ENCODE peak calls at places on chromosomes 6 and 20, in four cellular contexts. One of them, this sample, is unnamed.

GRCh38 chr6:36766649-36766945 is 69.0 kb downstream of the RAB44 start:
- DNase-seq in astrocyte: no peak
- DNase-seq in hepatocyte: no peak
- DNase-seq in K562: no peak
- DNase-seq in this sample: no peak

GRCh38 chr6:75244063-75244575 is 518 bp upstream of the COX7A2 start:
- DNase-seq in hepatocyte: peak; percentile 8
- DNase-seq in K562: no peak
- DNase-seq in astrocyte: no peak
- DNase-seq in this sample: no peak

GRCh38 chr6:11366183-11366933 is 133.9 kb upstream of the NEDD9 start:
- DNase-seq in K562: no peak
- DNase-seq in hepatocyte: no peak
- DNase-seq in astrocyte: no peak
- DNase-seq in this sample: peak; percentile 11

GRCh38 chr6:98579089-98579488 is 255.3 kb upstream of the POU3F2 start:
- DNase-seq in astrocyte: peak; percentile 81
- DNase-seq in hepatocyte: no peak
- DNase-seq in K562: no peak
- DNase-seq in this sample: no peak

GRCh38 chr6:62285612-62286469 is at the start of gene KHDRBS2:
- DNase-seq in astrocyte: no peak
- DNase-seq in hepatocyte: peak; percentile 95
- DNase-seq in K562: no peak
- DNase-seq in this sample: no peak

GRCh38 chr20:50518270-50518721 is 8.1 kb downstream of the PTPN1 start:
- DNase-seq in K562: no peak
- DNase-seq in hepatocyte: no peak
- DNase-seq in astrocyte: peak; percentile 70
- DNase-seq in this sample: no peak

GRCh38 chr20:61752576-61752975 is 313.1 kb downstream of the TAF4 start:
- DNase-seq in hepatocyte: no peak
- DNase-seq in K562: no peak
- DNase-seq in astrocyte: no peak
- DNase-seq in this sample: no peak

GRCh38 chr20:56362833-56363413 is 4.1 kb downstream of the FAM210B start:
- DNase-seq in hepatocyte: no peak
- DNase-seq in K562: peak; percentile 96
- DNase-seq in astrocyte: no peak
- DNase-seq in this sample: peak; percentile 44

GRCh38 chr20:17934141-17934862 is 34.3 kb downstream of the SNX5 start:
- DNase-seq in hepatocyte: no peak
- DNase-seq in astrocyte: peak; percentile 52
- DNase-seq in K562: no peak
- DNase-seq in this sample: no peak

GRCh38 chr6:52261229-52261628 is 16.9 kb upstream of the IL17F start:
- DNase-seq in K562: no peak
- DNase-seq in hepatocyte: peak; percentile 13
- DNase-seq in astrocyte: peak; percentile 47
- DNase-seq in this sample: no peak

GRCh38 chr20:16243470-16243869 is 329.8 kb downstream of the KIF16B start:
- DNase-seq in astrocyte: no peak
- DNase-seq in K562: no peak
- DNase-seq in hepatocyte: no peak
- DNase-seq in this sample: no peak

GRCh38 chr20:45842169-45842812 is 8.7 kb downstream of the SNX21 start:
- DNase-seq in astrocyte: no peak
- DNase-seq in hepatocyte: no peak
- DNase-seq in K562: no peak
- DNase-seq in this sample: peak; percentile 43

GRCh38 chr6:30542915-30543314 is 13.4 kb downstream of the GNL1 start:
- DNase-seq in hepatocyte: no peak
- DNase-seq in K562: no peak
- DNase-seq in astrocyte: no peak
- DNase-seq in this sample: peak; percentile 49

GRCh38 chr6:163287626-163288025 is 126.9 kb upstream of the QKI start:
- DNase-seq in astrocyte: peak; percentile 33
- DNase-seq in K562: no peak
- DNase-seq in hepatocyte: no peak
- DNase-seq in this sample: no peak

GRCh38 chr20:62501801-62502495 is 26.2 kb upstream of the GATA5 start:
- DNase-seq in astrocyte: peak; percentile 44
- DNase-seq in K562: no peak
- DNase-seq in hepatocyte: peak; percentile 70
- DNase-seq in this sample: peak; percentile 65

GRCh38 chr6:143232849-143233248 is 172.2 kb downstream of the AIG1 start:
- DNase-seq in K562: peak; percentile 56
- DNase-seq in astrocyte: no peak
- DNase-seq in hepatocyte: peak; percentile 28
- DNase-seq in this sample: peak; percentile 44

GRCh38 chr6:31775633-31776263 is 1.4 kb downstream of the VWA7 start:
- DNase-seq in K562: no peak
- DNase-seq in hepatocyte: peak; percentile 5
- DNase-seq in astrocyte: no peak
- DNase-seq in this sample: no peak

GRCh38 chr20:22711981-22712755 is 127.8 kb upstream of the FOXA2 start:
- DNase-seq in K562: no peak
- DNase-seq in astrocyte: no peak
- DNase-seq in hepatocyte: no peak
- DNase-seq in this sample: no peak

GRCh38 chr6:78487401-78487800 is 379.9 kb upstream of the IRAK1BP1 start:
- DNase-seq in K562: no peak
- DNase-seq in astrocyte: peak; percentile 46
- DNase-seq in hepatocyte: no peak
- DNase-seq in this sample: peak; percentile 59

GRCh38 chr6:118288355-118289124 is 259.6 kb upstream of the PLN start:
- DNase-seq in hepatocyte: no peak
- DNase-seq in astrocyte: peak; percentile 21
- DNase-seq in K562: no peak
- DNase-seq in this sample: peak; percentile 60

GRCh38 chr20:550611-551010 is 7.0 kb upstream of the CSNK2A1 start:
- DNase-seq in K562: no peak
- DNase-seq in hepatocyte: no peak
- DNase-seq in astrocyte: no peak
- DNase-seq in this sample: no peak
- TF ChIP-seq EZH2 in K562: no peak
- TF ChIP-seq EZH2 in hepatocyte: no peak
- TF ChIP-seq EZH2 in astrocyte: no peak
- TF ChIP-seq EZH2 in this sample: no peak

GRCh38 chr6:105993769-105994521 is 92.2 kb upstream of the PRDM1 start:
- DNase-seq in hepatocyte: peak; percentile 39
- DNase-seq in K562: no peak
- DNase-seq in astrocyte: no peak
- DNase-seq in this sample: peak; percentile 4

GRCh38 chr6:105992315-105992961 is 93.7 kb upstream of the PRDM1 start:
- DNase-seq in K562: peak; percentile 97
- DNase-seq in hepatocyte: peak; percentile 94
- DNase-seq in astrocyte: peak; percentile 58
- DNase-seq in this sample: peak; percentile 76

GRCh38 chr6:105993341-105993740 is 92.8 kb upstream of the PRDM1 start:
- DNase-seq in K562: no peak
- DNase-seq in hepatocyte: peak; percentile 32
- DNase-seq in astrocyte: no peak
- DNase-seq in this sample: peak; percentile 3

GRCh38 chr6:105995403-105995699 is 90.8 kb upstream of the PRDM1 start:
- DNase-seq in hepatocyte: no peak
- DNase-seq in K562: no peak
- DNase-seq in astrocyte: no peak
- DNase-seq in this sample: no peak

DNA sequence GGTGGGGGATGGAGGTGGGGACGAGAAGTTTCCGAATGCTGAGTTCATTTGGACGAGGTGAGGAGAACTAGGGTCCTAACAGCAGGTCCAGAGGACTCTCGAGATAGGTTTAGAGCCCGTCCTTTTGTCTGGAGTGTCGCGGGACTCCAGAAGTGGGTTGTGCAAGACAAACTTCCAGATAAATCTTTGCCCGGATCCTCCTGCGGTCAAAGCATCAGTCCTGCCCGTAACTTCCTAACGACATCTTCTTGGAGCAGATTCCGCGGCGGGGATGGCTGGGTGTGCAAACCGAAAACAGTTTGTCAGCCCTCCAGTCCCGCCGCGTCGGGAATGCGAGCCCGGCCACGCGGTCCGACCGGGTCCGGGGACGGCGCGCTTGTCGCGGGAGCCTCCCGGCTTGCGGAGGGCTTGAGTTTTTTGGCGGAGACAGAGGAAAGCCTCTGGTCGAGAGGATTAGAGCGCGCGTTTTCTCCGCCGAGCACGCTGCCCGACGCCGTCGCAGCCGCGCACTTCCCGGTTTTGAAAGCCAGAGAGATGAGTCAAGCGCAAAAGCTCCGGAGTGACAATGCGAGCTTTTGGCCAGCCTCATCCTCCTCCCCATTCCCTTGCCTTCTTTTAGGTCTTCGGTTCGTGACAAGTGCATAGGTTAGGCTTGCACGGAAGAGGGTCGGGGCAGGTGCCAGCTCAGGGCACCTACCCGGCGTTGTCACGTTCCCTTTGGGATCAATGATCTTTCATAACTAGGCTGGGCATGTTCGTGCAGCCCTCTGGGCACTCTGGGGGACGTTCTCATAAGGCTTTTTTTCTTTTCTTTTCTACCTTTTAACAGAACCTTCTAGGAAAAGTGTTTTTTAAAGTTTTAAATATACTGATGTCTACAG is 91.4 kb upstream of the PRDM1 start:
- DNase-seq in hepatocyte: peak; percentile 51
- DNase-seq in K562: no peak
- DNase-seq in astrocyte: peak; percentile 62
- DNase-seq in this sample: peak; percentile 34
- TF ChIP-seq EZH2 in hepatocyte: no peak
- TF ChIP-seq EZH2 in K562: no peak
- TF ChIP-seq EZH2 in astrocyte: no peak
- TF ChIP-seq EZH2 in this sample: peak; percentile 97

GRCh38 chr20:37915800-37916570 is 13.1 kb downstream of the VSTM2L start:
- DNase-seq in hepatocyte: no peak
- DNase-seq in K562: peak; percentile 53
- DNase-seq in astrocyte: no peak
- DNase-seq in this sample: no peak
- TF ChIP-seq EZH2 in hepatocyte: no peak
- TF ChIP-seq EZH2 in K562: no peak
- TF ChIP-seq EZH2 in astrocyte: peak; percentile 61
- TF ChIP-seq EZH2 in this sample: peak; percentile 39

DNA sequence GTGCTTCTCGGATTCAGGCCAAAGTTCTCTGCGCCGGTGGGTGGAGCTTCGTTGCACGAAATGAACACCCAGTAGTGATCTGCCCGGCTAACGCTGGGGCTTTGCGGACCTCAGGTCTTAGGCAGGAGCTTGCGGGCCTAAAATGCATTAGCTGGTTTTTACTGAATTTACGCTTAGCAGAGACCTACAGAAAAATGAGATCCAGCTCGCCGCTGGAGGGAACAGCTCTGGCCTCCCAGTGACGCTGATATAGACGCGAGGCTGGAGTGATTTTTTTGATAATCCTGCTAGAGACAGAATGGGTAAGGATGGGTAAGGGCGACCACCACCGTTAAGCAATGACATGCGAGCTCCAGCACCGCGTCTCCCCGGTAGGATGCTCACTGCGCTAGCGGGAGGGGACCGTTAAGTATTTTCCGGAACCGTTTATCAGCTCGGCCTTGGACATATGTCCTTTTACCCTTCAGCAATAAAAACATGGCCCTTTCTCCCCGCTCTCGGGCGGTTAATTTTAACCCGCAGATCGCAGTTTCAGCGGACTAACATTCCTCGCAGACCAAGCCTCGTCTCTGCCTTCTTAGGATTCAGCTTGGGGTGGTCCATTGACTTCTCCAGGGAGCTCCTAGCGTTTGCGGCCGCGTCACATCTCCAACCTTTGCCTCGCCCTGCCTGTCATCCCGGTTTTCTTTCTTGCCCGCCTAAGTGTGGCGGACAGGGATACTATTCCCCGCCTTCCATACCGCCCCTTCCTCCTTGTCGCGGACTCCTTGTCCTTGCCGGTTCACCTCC is 109.3 kb downstream of the GPX5 start:
- DNase-seq in K562: no peak
- DNase-seq in hepatocyte: peak; percentile 53
- DNase-seq in astrocyte: no peak
- DNase-seq in this sample: no peak
- TF ChIP-seq EZH2 in K562: no peak
- TF ChIP-seq EZH2 in hepatocyte: no peak
- TF ChIP-seq EZH2 in astrocyte: peak; percentile 42
- TF ChIP-seq EZH2 in this sample: no peak

GRCh38 chr6:159170333-159170672 is 1.1 kb downstream of the FNDC1 start:
- DNase-seq in astrocyte: peak; percentile 48
- DNase-seq in K562: no peak
- DNase-seq in hepatocyte: no peak
- DNase-seq in this sample: no peak

GRCh38 chr6:159170999-159171712 is 2.0 kb downstream of the FNDC1 start:
- DNase-seq in hepatocyte: peak; percentile 20
- DNase-seq in astrocyte: peak; percentile 86
- DNase-seq in K562: no peak
- DNase-seq in this sample: no peak

GRCh38 chr6:159169557-159170332 is 545 bp downstream of the FNDC1 start:
- DNase-seq in astrocyte: peak; percentile 51
- DNase-seq in hepatocyte: peak; percentile 76
- DNase-seq in K562: peak; percentile 18
- DNase-seq in this sample: peak; percentile 2

GRCh38 chr6:159169193-159169555 is at the start of gene FNDC1:
- DNase-seq in hepatocyte: peak; percentile 84
- DNase-seq in astrocyte: no peak
- DNase-seq in K562: peak; percentile 84
- DNase-seq in this sample: no peak

DNA sequence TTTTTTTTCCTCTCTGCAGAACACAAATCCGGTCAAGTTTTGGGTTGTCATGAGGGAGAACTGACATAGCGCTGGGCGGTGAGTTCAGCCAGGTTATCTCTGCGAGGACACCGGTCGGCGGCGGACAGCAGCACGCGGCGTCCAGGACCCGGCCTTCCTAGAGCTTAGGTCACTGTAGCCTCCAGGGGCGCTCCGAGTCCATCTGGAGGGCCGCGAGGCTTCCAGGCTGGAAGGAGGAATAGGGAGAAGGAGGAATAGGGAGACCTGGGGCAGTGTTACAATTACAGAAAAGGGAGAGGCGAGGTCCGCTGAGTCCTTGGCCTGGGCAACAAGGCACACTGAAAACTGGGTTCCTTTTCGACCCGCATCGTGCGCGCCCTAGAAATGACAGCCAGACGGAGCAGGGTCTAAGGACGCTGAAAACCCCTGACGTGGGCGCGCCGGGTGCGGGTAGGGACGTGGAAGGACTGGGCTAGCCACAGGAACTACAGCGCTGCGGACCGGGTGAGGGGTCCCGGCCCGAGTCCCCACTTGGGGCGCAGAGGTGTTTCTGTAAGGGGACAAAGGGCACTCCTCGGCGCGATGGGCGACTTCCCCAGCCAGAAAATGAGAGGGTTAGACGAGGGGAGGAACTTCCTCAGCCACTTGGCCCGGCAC is 536 bp upstream of the FNDC1 start:
- DNase-seq in hepatocyte: peak; percentile 83
- DNase-seq in K562: peak; percentile 41
- DNase-seq in astrocyte: peak; percentile 36
- DNase-seq in this sample: peak; percentile 42
- TF ChIP-seq EZH2 in hepatocyte: peak; percentile 64
- TF ChIP-seq EZH2 in K562: no peak
- TF ChIP-seq EZH2 in astrocyte: no peak
- TF ChIP-seq EZH2 in this sample: peak; percentile 24